ENCODE peak calls at places on chromosomes 4 and X, in eight cellular contexts. G, S, B, Q, H, J, F and C are unnamed samples. For H3K9me3, the result is how much of the 10 kb centered on the place peaks cover.

GRCh38 chr4:188015025-188015778 is 19.6 kb downstream of the ZFP42 start:
- DNase-seq in F (no peak), S (no peak), G (no peak), J (no peak), Q (no peak), B (no peak), H (no peak), C (no peak)

GRCh38 chrX:15785176-15785735 is 5.0 kb upstream of the ZRSR2 start:
- DNase-seq in B (no peak), Q (no peak), J (no peak), H (no peak), F (no peak), S (no peak), G (no peak), C (no peak)

GRCh38 chrX:69538321-69538876 is 34.3 kb downstream of the NALF2 start:
- DNase-seq in F (peak), H (peak), S (peak), J (peak), Q (peak), G (peak), B (peak), C (peak)

GRCh38 chr4:114535725-114536124 is 62.9 kb upstream of the UGT8 start:
- DNase-seq in B (no peak), G (no peak), H (no peak), S (no peak), F (no peak), Q (no peak), J (no peak), C (no peak)

GRCh38 chr4:3466691-3467600 is 3.8 kb downstream of the DOK7 start:
- DNase-seq in Q (no peak), B (no peak), S (no peak), G (no peak), H (no peak), J (no peak), F (no peak), C (no peak)

GRCh38 chr4:159451006-159451405 is 348.1 kb downstream of the RAPGEF2 start:
- DNase-seq in F (no peak), H (no peak), S (no peak), B (no peak), Q (no peak), J (no peak), G (no peak), C (no peak)

GRCh38 chr4:2792396-2792710 is 532 bp upstream of the SH3BP2 start:
- DNase-seq in S (no peak), J (no peak), B (peak), H (peak), Q (peak), F (no peak), G (no peak), C (no peak)

GRCh38 chr4:174631901-174632758 is 109.8 kb upstream of the HPGD start:
- DNase-seq in Q (no peak), J (no peak), F (no peak), B (no peak), S (no peak), G (no peak), H (no peak), C (peak)

GRCh38 chrX:132092439-132093065 is 35.3 kb downstream of the FRMD7 start:
- DNase-seq in B (peak), S (peak), G (no peak), Q (peak), H (peak), J (no peak), F (peak), C (peak)

GRCh38 chr4:30720656-30721352 is 635 bp downstream of the PCDH7 start:
- DNase-seq in B (peak), G (peak), S (peak), F (no peak), Q (peak), J (peak), H (peak), C (peak)

GRCh38 chr4:58301384-58301783 is 1191.2 kb upstream of the IGFBP7 start:
- DNase-seq in J (no peak), H (no peak), G (no peak), B (no peak), S (no peak), Q (no peak), F (no peak), C (peak)

GRCh38 chrX:123157586-123157985 is 26.5 kb upstream of the GRIA3 start:
- DNase-seq in G (no peak), H (no peak), F (no peak), S (no peak), J (no peak), Q (no peak), B (no peak), C (no peak)

GRCh38 chr4:24853142-24853541 is 57.8 kb downstream of the SOD3 start:
- DNase-seq in Q (no peak), G (no peak), B (no peak), S (no peak), F (no peak), H (no peak), J (no peak), C (no peak)

GRCh38 chr4:182643801-182644311 is 273.3 kb downstream of the DCTD start:
- DNase-seq in G (no peak), B (peak), J (no peak), Q (peak), F (no peak), S (no peak), H (no peak), C (peak)

GRCh38 chrX:39859991-39860861 is 237.5 kb downstream of the BCOR start:
- DNase-seq in F (peak), G (no peak), J (peak), H (no peak), Q (no peak), S (peak), B (peak), C (peak)

GRCh38 chr4:159227378-159227777 is 124.5 kb downstream of the RAPGEF2 start:
- DNase-seq in G (no peak), S (no peak), F (no peak), J (no peak), H (no peak), B (no peak), Q (no peak), C (no peak)

DNA sequence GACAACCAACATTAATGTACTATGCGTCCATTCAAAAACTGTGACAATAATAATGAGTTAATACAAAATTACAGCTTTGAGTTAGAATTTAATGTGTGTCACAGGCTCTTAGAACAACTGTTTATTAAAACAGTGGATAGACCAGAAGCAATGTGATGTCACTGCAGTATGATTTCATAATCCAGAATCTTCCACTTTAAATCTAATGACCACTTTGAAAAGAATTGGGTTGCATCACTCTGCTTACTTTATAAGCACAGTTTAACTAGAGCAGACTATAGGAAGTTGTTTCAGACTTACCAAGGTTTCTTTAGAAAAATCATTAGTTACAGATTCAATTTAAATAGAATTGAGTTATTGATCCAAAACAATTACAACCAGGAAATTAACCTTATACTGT is 758.5 kb downstream of the KCTD8 start:
- DNase-seq in G (no peak), F (no peak), B (no peak), S (no peak), H (no peak), J (no peak), Q (no peak), C (no peak)
- H3K9me3 ChIP-seq in G (under half), F (under half), B (under half), S (under half), H (under half), J (under half), Q (under half), C (under half)

GRCh38 chr4:145772347-145772746 is 92.4 kb downstream of the C4orf51 start:
- DNase-seq in H (no peak), F (no peak), J (no peak), Q (no peak), G (no peak), B (no peak), S (no peak), C (no peak)
- H3K9me3 ChIP-seq in H (under half), F (under half), J (under half), Q (under half), G (under half), B (under half), S (under half), C (under half)

DNA sequence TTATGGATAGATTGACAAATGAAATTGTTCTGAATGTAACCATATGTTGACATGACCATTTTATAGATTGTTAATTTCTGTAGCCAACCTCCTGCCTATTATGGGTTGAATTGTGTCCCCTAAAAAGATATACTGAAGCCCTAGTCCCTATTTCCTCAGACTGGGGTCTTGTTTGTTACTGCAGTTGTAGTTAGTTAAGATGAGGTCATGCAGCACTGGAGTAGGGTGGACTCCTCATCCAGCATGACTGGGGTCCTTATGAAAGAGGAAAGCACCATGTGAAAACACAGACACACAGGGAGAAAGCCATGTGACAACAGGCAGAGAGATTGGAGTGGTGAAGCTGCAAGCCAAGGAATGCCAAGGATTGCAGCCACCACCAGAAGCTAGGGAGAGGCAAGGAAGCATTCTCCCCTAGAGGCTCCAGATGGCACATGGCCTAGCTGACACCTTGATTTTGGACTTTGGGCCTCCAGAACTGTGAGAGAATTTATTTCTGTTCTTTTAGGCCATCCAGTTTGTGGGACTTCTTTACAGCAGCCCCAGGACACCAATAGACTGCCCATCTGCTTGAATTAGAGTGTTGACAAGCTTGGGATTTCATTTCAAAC is 14.0 kb downstream of the MTM1 start:
- DNase-seq in B (no peak), Q (no peak), G (no peak), F (no peak), J (no peak), S (no peak), H (no peak), C (no peak)
- H3K9me3 ChIP-seq in B (under half), Q (under half), G (under half), F (under half), J (under half), S (under half), H (under half), C (under half)

GRCh38 chr4:105587851-105588250 is 35.4 kb downstream of the ARHGEF38 start:
- DNase-seq in H (no peak), G (no peak), F (no peak), B (no peak), Q (no peak), S (no peak), J (no peak), C (no peak)
- H3K9me3 ChIP-seq in H (under half), G (under half), F (under half), B (under half), Q (under half), S (under half), J (under half), C (under half)

GRCh38 chrX:623599-624323 is 6.8 kb upstream of the SHOX start:
- DNase-seq in H (no peak), S (peak), F (peak), Q (no peak), B (no peak), J (no peak), G (peak), C (no peak)
- H3K9me3 ChIP-seq in H (under half), S (under half), F (under half), Q (under half), B (under half), J (under half), G (under half), C (under half)

DNA sequence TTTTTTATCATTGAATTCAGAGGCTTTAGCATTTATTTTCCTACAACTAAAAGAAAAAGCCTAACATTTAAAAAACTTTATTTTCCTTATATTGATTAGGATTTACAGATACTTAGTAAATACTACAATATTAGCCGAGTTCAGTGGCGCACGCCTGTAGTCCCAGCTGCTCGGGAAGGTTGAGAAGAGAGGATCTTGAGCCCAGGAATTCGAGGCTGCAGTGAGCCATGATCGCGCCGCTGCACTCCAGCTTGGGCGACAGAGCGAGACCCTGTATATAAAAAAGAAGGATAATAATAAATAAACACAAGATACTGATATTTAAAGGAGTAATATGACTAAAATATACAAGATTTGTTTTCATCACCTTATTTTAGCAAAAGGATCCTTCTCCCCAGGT is 686 bp upstream of the UPF3B start:
- DNase-seq in B (no peak), F (no peak), S (no peak), G (no peak), J (no peak), H (no peak), Q (no peak), C (no peak)
- H3K9me3 ChIP-seq in B (under half), F (under half), S (under half), G (under half), J (under half), H (under half), Q (under half), C (under half)

GRCh38 chrX:57266871-57267270 is 19.6 kb upstream of the FAAH2 start:
- DNase-seq in J (no peak), H (no peak), F (no peak), S (no peak), Q (no peak), G (no peak), B (no peak), C (no peak)
- H3K9me3 ChIP-seq in J (under half), H (under half), F (under half), S (under half), Q (under half), G (under half), B (under half), C (under half)

DNA sequence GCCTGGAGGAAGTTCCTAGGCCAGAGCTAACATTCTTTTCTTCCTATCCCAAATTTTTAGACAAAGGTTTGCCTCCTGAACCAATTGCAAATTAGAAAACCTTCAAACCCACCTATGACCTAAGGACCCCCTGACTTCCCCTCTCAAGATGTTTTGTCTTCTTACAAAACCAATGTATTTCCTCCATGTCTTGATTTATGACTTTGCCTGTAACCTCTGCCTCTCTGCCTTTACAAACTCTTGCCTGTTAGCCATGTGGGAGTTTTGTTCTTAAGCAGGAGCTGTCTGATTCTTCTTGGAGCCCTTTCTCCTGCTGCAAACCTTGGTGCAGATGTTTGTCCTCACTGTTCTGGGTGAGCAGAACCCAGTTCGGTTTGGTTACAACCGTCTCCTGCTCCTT is 222.3 kb upstream of the BOD1L1 start:
- DNase-seq in B (no peak), J (no peak), S (no peak), Q (no peak), H (no peak), G (no peak), F (no peak), C (no peak)
- H3K9me3 ChIP-seq in B (under half), J (under half), S (under half), Q (under half), H (under half), G (under half), F (under half), C (under half)

GRCh38 chrX:81925812-81926211 is 723.9 kb downstream of the SH3BGRL start:
- DNase-seq in J (no peak), Q (no peak), G (no peak), B (no peak), S (no peak), F (no peak), H (no peak), C (no peak)
- H3K9me3 ChIP-seq in J (under half), Q (under half), G (under half), B (under half), S (under half), F (under half), H (under half), C (under half)